ENCODE peak calls at places on chromosome 6, in eight cellular contexts. F is ACHN; M is non-pigmented ciliary epithelial cell; U is GM12892; Z is stimulated activated CD4-positive, alpha-beta T cell treated with anti-CD3 and anti-CD28 coated beads, Interleukin-12 subunit alpha, Interleukin-12 subunit beta, amount 100 ng/mL, for 48 hours; V is Caco-2; Y is epithelial cell of esophagus; O is cardiac fibroblast. E is an unnamed sample.

GRCh38 chr6:85006362-85006761 is 242.0 kb upstream of the TBX18 start:
- DNase-seq in Z (no peak), O (peak), U (no peak), V (no peak), Y (no peak), M (no peak), F (no peak), E (no peak)

GRCh38 chr6:786946-787763 is 94.2 kb upstream of the EXOC2 start:
- DNase-seq in F (peak), Z (no peak), U (peak), Y (no peak), M (no peak), O (peak), V (peak), E (no peak)

GRCh38 chr6:125904871-125905270 is 51.7 kb upstream of the HINT3 start:
- DNase-seq in M (peak), V (no peak), O (peak), Z (peak), Y (peak), U (no peak), F (peak), E (peak)

GRCh38 chr6:167292301-167293087 is 1.4 kb downstream of the UNC93A start:
- DNase-seq in O (no peak), F (no peak), V (no peak), U (no peak), Y (no peak), Z (no peak), M (no peak), E (no peak)

GRCh38 chr6:140857734-140858380 is 1274.9 kb upstream of the GJE1 start:
- DNase-seq in M (peak), F (peak), U (no peak), O (peak), V (no peak), Z (no peak), Y (peak), E (peak)

GRCh38 chr6:79373246-79373645 is 138.8 kb upstream of the HMGN3 start:
- DNase-seq in M (no peak), Z (no peak), Y (no peak), O (no peak), F (no peak), V (peak), U (no peak), E (no peak)

GRCh38 chr6:6057442-6058053 is 50.8 kb upstream of the NRN1 start:
- DNase-seq in Z (no peak), O (peak), V (peak), F (peak), M (peak), Y (peak), U (no peak), E (peak)

GRCh38 chr6:43669922-43670622 is 17.5 kb downstream of the MRPS18A start:
- DNase-seq in F (no peak), Y (peak), M (no peak), Z (peak), V (no peak), U (no peak), O (no peak), E (peak)

GRCh38 chr6:163324928-163325784 is 89.4 kb upstream of the QKI start:
- DNase-seq in Y (no peak), U (no peak), M (no peak), O (no peak), V (peak), Z (no peak), F (no peak), E (peak)

GRCh38 chr6:28910901-28911680 is 12.7 kb downstream of the TRIM27 start:
- DNase-seq in O (no peak), Y (peak), U (no peak), V (no peak), Z (no peak), F (no peak), M (no peak), E (no peak)

GRCh38 chr6:161301338-161301737 is 27.5 kb upstream of the AGPAT4 start:
- DNase-seq in V (no peak), Y (peak), O (peak), F (no peak), U (no peak), Z (no peak), M (peak), E (peak)

E was measured in RCC 7860.